ENCODE peak calls at places on chromosomes 4 and X, in eight cellular contexts. H is progenitor cell of endocrine pancreas, I is heart right ventricle, E is astrocyte of the spinal cord, A is choroid plexus epithelial cell, Q is MCF 10A, U is dorsolateral prefrontal cortex, Z is mucosa of descending colon. K is an unnamed sample.

GRCh38 chr4:73259552-73260140 is 1.0 kb upstream of the ANKRD17 start:
- DNase-seq in H (no peak), I (peak), E (no peak), A (no peak), Q (no peak), U (no peak), Z (no peak), K (no peak)

GRCh38 chr4:54372951-54373350 is 143.9 kb downstream of the PDGFRA start:
- DNase-seq in H (no peak), I (no peak), E (no peak), A (no peak), Q (no peak), U (no peak), Z (no peak), K (no peak)

GRCh38 chr4:41236508-41236907 is 20.2 kb upstream of the UCHL1 start:
- DNase-seq in H (no peak), I (no peak), E (no peak), A (no peak), Q (no peak), U (no peak), Z (no peak), K (no peak)

GRCh38 chrX:40258909-40259308 is 161.2 kb upstream of the BCOR start:
- DNase-seq in H (no peak), I (no peak), E (no peak), A (no peak), Q (no peak), U (no peak), Z (no peak), K (no peak)

GRCh38 chr4:173128199-173128890 is 40.3 kb upstream of the GALNT7 start:
- DNase-seq in H (no peak), I (no peak), E (no peak), A (no peak), Q (no peak), U (no peak), Z (no peak), K (no peak)

GRCh38 chr4:3248811-3249661 is at the start of gene MSANTD1:
- DNase-seq in H (no peak), I (no peak), E (peak), A (peak), Q (no peak), U (no peak), Z (peak), K (no peak)

GRCh38 chrX:16797358-16797757 is 11.1 kb downstream of the TXLNG start:
- DNase-seq in H (no peak), I (no peak), E (peak), A (no peak), Q (no peak), U (no peak), Z (no peak), K (no peak)

GRCh38 chrX:46575991-46576392 is 2.4 kb downstream of the CHST7 start:
- DNase-seq in H (no peak), I (peak), E (no peak), A (peak), Q (peak), U (no peak), Z (no peak), K (no peak)

GRCh38 chr4:17544205-17544604 is 29.2 kb downstream of the CLRN2 start:
- DNase-seq in H (no peak), I (no peak), E (no peak), A (no peak), Q (no peak), U (peak), Z (no peak), K (peak)

GRCh38 chrX:153870288-153870690 is 15.7 kb downstream of the L1CAM start:
- DNase-seq in H (no peak), I (no peak), E (no peak), A (no peak), Q (no peak), U (no peak), Z (no peak), K (no peak)

GRCh38 chr4:117700111-117700892 is 334.0 kb upstream of the NDST3 start:
- DNase-seq in H (no peak), I (no peak), E (no peak), A (no peak), Q (peak), U (no peak), Z (no peak), K (peak)

GRCh38 chr4:90542216-90542615 is 415.0 kb downstream of the CCSER1 start:
- DNase-seq in H (no peak), I (no peak), E (no peak), A (peak), Q (no peak), U (no peak), Z (no peak), K (no peak)

GRCh38 chr4:19009886-19010285 is 988.3 kb upstream of the LCORL start:
- DNase-seq in H (no peak), I (no peak), E (no peak), A (no peak), Q (no peak), U (no peak), Z (no peak), K (no peak)

GRCh38 chr4:186081202-186081807 is 12.3 kb downstream of the TLR3 start:
- DNase-seq in H (no peak), I (no peak), E (no peak), A (no peak), Q (no peak), U (no peak), Z (no peak), K (no peak)

GRCh38 chr4:84492737-84493091 is 6.4 kb downstream of the NKX6-1 start:
- DNase-seq in H (no peak), I (no peak), E (no peak), A (no peak), Q (no peak), U (no peak), Z (no peak), K (no peak)
- TF ChIP-seq CTCF in H (no peak), I (no peak), E (no peak), A (no peak), Q (no peak), U (no peak), Z (no peak), K (no peak)

DNA sequence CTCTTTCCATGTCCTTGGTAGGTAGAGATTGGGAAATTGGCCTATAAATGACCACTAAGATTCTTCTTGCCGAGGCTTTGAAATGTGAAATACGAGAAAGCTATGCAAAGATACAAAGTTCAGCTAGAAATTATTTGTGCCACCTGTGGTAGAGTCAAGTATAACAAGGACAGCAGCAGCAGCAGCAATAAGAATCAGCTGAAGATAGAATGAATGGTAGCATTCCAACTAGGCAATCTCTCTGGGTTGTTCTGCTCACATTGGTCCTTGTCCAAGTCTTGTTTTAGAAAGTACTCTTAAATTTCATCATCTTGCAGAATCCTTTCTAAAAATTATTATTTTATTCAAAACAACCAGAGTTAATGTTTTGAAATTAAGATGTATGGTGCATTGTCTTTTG is 67.8 kb upstream of the PCDH10 start:
- DNase-seq in H (no peak), I (no peak), E (no peak), A (peak), Q (no peak), U (no peak), Z (no peak), K (no peak)
- TF ChIP-seq CTCF in H (peak), I (no peak), E (no peak), A (no peak), Q (no peak), U (no peak), Z (no peak), K (no peak)

DNA sequence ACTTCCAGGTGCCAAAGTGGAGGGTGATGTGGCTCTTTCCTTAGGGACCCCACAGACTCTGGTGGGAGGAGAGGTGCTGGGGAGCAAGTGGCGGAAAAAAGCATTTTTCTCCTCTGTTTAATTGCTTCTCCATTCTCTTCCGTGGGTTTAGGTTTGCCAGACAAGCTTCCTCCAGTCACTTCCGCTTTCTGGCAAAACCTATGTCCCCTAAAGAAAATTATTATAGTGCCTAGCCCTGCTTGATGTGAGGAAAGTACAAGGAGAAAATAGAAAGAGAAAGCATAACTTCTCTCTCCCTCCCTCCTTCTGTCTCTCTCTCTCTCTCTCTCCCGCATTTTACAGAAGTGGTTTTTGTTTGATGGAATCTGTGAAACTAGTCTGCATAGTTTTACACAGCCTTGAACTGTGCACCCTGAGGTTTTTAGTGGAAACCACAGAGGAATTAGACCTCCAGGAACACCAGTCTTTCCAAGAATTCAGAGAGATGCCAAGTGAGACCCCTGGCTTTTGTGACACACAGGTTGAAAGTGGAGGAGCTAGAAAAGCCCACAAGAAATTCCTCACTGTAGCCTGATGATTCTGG is 231.1 kb upstream of the ANXA3 start:
- DNase-seq in H (no peak), I (no peak), E (peak), A (peak), Q (no peak), U (no peak), Z (no peak), K (no peak)
- TF ChIP-seq CTCF in H (no peak), I (no peak), E (no peak), A (no peak), Q (no peak), U (no peak), Z (no peak), K (no peak)

GRCh38 chr4:174713181-174713580 is 115.9 kb downstream of the GLRA3 start:
- DNase-seq in H (no peak), I (no peak), E (no peak), A (peak), Q (no peak), U (no peak), Z (no peak), K (no peak)

GRCh38 chr4:174707897-174708296 is 121.2 kb downstream of the GLRA3 start:
- DNase-seq in H (no peak), I (no peak), E (no peak), A (no peak), Q (no peak), U (no peak), Z (no peak), K (no peak)

GRCh38 chr4:174702974-174703478 is 126.0 kb downstream of the GLRA3 start:
- DNase-seq in H (no peak), I (no peak), E (peak), A (peak), Q (no peak), U (no peak), Z (no peak), K (no peak)

GRCh38 chr4:174709531-174709930 is 119.5 kb downstream of the GLRA3 start:
- DNase-seq in H (no peak), I (no peak), E (no peak), A (peak), Q (no peak), U (no peak), Z (no peak), K (no peak)

DNA sequence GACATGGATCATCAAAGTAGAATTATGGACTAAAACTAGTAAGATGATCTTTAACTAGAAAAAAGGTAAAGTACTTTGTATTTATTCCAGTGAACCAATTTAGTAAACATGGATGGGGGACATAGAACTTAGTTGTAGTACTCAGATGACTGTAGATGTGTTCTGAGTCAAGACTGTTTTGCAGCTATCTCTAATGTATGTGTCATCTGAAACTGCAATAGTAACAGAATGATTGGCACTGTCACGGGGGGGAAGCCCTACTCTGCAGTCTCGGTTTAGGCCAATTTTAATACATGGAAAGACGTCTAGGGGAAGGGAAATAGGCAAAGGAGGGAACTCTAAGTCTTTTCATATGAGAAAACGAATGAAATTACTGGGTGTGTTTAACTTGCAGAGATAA is 121.8 kb downstream of the GLRA3 start:
- DNase-seq in H (no peak), I (no peak), E (no peak), A (no peak), Q (no peak), U (no peak), Z (no peak), K (no peak)
- TF ChIP-seq CTCF in H (no peak), I (no peak), E (no peak), A (no peak), Q (no peak), U (no peak), Z (no peak), K (no peak)

GRCh38 chrX:108380222-108380621 is 58.0 kb downstream of the COL4A6 start:
- DNase-seq in H (no peak), I (no peak), E (no peak), A (no peak), Q (no peak), U (no peak), Z (no peak), K (no peak)

DNA sequence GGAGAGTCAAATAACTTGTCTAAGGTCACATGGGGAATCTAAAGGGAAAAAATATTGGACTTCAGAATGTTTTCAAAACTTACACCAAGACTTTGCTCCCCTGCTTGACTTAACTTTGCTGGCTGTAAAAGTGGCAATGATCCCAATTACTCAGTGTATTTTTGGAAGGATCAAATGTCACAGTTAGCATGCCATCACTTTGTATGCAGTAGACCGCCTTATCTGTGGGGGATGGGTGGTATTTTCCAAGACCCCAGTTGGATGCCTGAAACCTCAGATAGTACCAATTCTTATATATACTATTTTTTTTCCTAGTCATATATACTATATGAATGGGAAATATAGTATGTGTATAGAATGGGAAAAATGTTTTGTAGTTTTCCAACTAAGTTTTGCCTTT is 53.4 kb downstream of the COL4A6 start:
- DNase-seq in H (no peak), I (no peak), E (no peak), A (no peak), Q (no peak), U (no peak), Z (no peak), K (no peak)
- TF ChIP-seq CTCF in H (no peak), I (no peak), E (no peak), A (no peak), Q (no peak), U (no peak), Z (no peak), K (no peak)

DNA sequence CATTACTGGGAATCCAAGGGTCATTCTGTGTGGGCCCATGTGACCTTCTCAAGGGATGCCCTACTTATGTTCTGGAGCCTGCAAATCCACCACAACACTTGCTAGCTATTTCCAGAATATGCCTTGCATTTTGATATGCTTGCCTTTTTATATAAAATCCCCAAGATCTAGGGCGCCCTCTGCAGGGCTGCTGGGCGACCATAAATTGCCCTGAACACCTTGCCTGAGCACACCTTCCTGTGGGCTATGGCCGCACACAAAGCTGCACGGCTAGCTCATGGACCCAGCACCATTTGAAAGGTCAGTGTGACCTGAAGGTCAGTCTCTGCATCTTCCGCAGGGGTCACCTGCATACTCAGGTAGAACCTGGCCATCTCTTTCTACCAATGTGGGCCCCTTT is 311.7 kb downstream of the NLGN4X start:
- DNase-seq in H (no peak), I (no peak), E (no peak), A (no peak), Q (no peak), U (no peak), Z (no peak), K (no peak)
- TF ChIP-seq CTCF in H (no peak), I (no peak), E (no peak), A (no peak), Q (no peak), U (no peak), Z (no peak), K (no peak)

GRCh38 chrX:49071877-49072711 is 1.7 kb downstream of the PRAF2 start:
- DNase-seq in H (no peak), I (peak), E (peak), A (peak), Q (no peak), U (peak), Z (peak), K (peak)

GRCh38 chrX:49073641-49074575 is at the start of gene PRAF2:
- DNase-seq in H (peak), I (peak), E (peak), A (peak), Q (peak), U (peak), Z (peak), K (peak)

GRCh38 chrX:49077941-49078340 is 1.7 kb downstream of the WDR45 start:
- DNase-seq in H (no peak), I (no peak), E (no peak), A (no peak), Q (no peak), U (no peak), Z (no peak), K (no peak)

GRCh38 chrX:49072712-49073095 is 1.1 kb downstream of the PRAF2 start:
- DNase-seq in H (no peak), I (no peak), E (no peak), A (peak), Q (no peak), U (no peak), Z (no peak), K (no peak)

GRCh38 chrX:49075347-49075746 is 1.5 kb upstream of the PRAF2 start:
- DNase-seq in H (no peak), I (no peak), E (no peak), A (no peak), Q (no peak), U (no peak), Z (no peak), K (no peak)
- TF ChIP-seq CTCF in H (peak), I (no peak), E (no peak), A (no peak), Q (no peak), U (no peak), Z (no peak), K (no peak)

DNA sequence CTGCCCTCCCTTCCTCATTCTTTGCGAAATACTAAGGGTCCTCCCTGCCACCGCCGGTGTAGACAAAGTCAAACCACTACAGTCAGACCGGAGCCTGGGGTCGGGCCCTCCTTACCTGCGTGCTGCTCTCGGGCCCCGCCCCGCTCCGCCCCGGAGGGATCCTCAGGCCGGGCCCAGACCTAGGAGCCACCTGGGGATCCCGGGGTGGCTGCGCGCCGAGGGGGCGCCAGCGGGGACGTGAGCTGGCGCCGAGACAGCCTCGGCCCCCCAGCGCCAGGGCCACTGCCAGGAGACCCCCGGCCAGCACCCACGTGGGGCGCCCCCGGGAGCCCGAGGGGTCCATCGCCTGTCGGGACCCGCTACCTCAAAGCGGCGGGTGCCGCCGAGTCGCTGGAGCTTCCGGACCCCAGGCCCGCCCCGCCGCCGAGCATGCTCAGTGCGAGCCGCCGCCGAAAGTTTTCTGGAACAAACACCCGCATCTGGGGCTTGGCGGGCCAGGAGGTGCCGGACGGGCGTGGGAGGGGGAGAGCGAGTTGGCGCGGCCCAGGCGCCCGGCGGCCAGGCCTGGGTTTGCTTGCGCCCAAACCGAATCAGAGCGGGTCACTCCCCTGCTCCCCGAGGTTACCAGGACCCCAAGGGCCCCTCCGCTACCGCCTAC is at the start of gene EVC2:
- DNase-seq in H (peak), I (peak), E (peak), A (peak), Q (peak), U (no peak), Z (peak), K (peak)
- TF ChIP-seq CTCF in H (peak), I (no peak), E (no peak), A (no peak), Q (no peak), U (no peak), Z (no peak), K (no peak)